ENCODE peak calls at places on chromosomes 11 and 22, in four cellular contexts. E is stimulated activated CD4-positive, alpha-beta T cell treated with anti-CD3 and anti-CD28 coated beads, Interleukin-2, amount 100 ng/mL, for 48 hours; V is amniotic stem cell; P is ACHN. Z is an unnamed sample.

GRCh38 chr11:131745405-131745804 is 375.0 kb downstream of the NTM start:
- DNase-seq in E (no peak), V (no peak), P (no peak), Z (no peak)

GRCh38 chr22:45237065-45237990 is 3.4 kb downstream of the KIAA0930 start:
- DNase-seq in P (no peak), E (no peak), V (no peak), Z (no peak)

GRCh38 chr11:61679893-61680621 is at the start of gene DAGLA:
- DNase-seq in E (peak; percentile 82), P (peak; percentile 48), V (no peak), Z (no peak)

GRCh38 chr22:38412435-38413084 is 42.4 kb downstream of the KCNJ4 start:
- DNase-seq in V (no peak), P (no peak), E (peak; percentile 67), Z (no peak)

GRCh38 chr22:27112273-27112672 is 454.9 kb downstream of the MIAT start:
- DNase-seq in V (no peak), E (no peak), P (no peak), Z (no peak)

GRCh38 chr22:39721456-39722325 is 151.1 kb downstream of the CACNA1I start:
- DNase-seq in P (no peak), V (no peak), E (no peak), Z (no peak)

GRCh38 chr22:32859743-32860142 is 58.2 kb downstream of the TIMP3 start:
- DNase-seq in E (no peak), V (no peak), P (no peak), Z (no peak)

GRCh38 chr22:17267661-17268330 is 48.6 kb upstream of the ADA2 start:
- DNase-seq in V (no peak), P (no peak), E (no peak), Z (no peak)

GRCh38 chr11:117882539-117882938 is 6.1 kb upstream of the FXYD6 start:
- DNase-seq in P (no peak), V (no peak), E (no peak), Z (no peak)

GRCh38 chr11:40376346-40376745 is 1083.1 kb downstream of the LRRC4C start:
- DNase-seq in P (no peak), V (no peak), E (no peak), Z (no peak)

GRCh38 chr11:33690290-33691050 is 10.2 kb downstream of the C11orf91 start:
- DNase-seq in E (peak; percentile 9), V (peak; percentile 86), P (peak; percentile 88), Z (peak; percentile 84)

GRCh38 chr11:124879999-124880611 is 14.9 kb downstream of the ROBO3 start:
- DNase-seq in V (no peak), P (no peak), E (no peak), Z (no peak)

GRCh38 chr11:122108192-122108799 is 7.7 kb downstream of the BLID start:
- DNase-seq in P (peak; percentile 59), E (peak; percentile 5), V (no peak), Z (no peak)

GRCh38 chr11:120446802-120447201 is 64.7 kb upstream of the GRIK4 start:
- DNase-seq in E (no peak), P (no peak), V (no peak), Z (no peak)

GRCh38 chr22:24216541-24217209 is 28.2 kb downstream of the GGT5 start:
- DNase-seq in P (no peak), E (no peak), V (no peak), Z (no peak)

GRCh38 chr22:49004484-49005399 is 822.9 kb downstream of the BRD1 start:
- DNase-seq in E (no peak), P (no peak), V (no peak), Z (no peak)

GRCh38 chr11:124917115-124917637 is 1.9 kb upstream of the HEPN1 start:
- DNase-seq in P (no peak), E (no peak), V (no peak), Z (peak; percentile 80)

GRCh38 chr22:39776295-39776694 is 117.3 kb downstream of the ENTHD1 start:
- DNase-seq in P (no peak), E (no peak), V (no peak), Z (no peak)

GRCh38 chr11:45085657-45086501 is 60.6 kb upstream of the PRDM11 start:
- DNase-seq in V (no peak), P (no peak), E (no peak), Z (no peak)

GRCh38 chr11:76323804-76324203 is 57.1 kb downstream of the THAP12 start:
- DNase-seq in E (no peak), V (no peak), P (no peak), Z (no peak)

GRCh38 chr11:45901646-45902045 is 5.4 kb downstream of the FREY1 start:
- DNase-seq in P (no peak), E (no peak), V (no peak), Z (no peak)

GRCh38 chr11:611001-611996 is 4.5 kb downstream of the IRF7 start:
- DNase-seq in V (no peak), E (no peak), P (no peak), Z (no peak)

GRCh38 chr11:2581151-2581930 is 118.5 kb downstream of the KCNQ1OT1 start:
- DNase-seq in E (no peak), P (no peak), V (no peak), Z (no peak)

GRCh38 chr11:69479591-69480271 is 1.7 kb upstream of the LINC01488 start:
- DNase-seq in E (no peak), P (no peak), V (no peak), Z (no peak)

GRCh38 chr11:73189723-73190556 is 28.1 kb upstream of the P2RY2 start:
- DNase-seq in P (no peak), E (no peak), V (no peak), Z (no peak)

GRCh38 chr22:24550028-24550901 is 4.7 kb downstream of the GUCD1 start:
- DNase-seq in V (no peak), P (no peak), E (no peak), Z (no peak)

GRCh38 chr11:94776351-94777321 is 8.5 kb downstream of the AMOTL1 start:
- DNase-seq in V (no peak), P (peak; percentile 13), E (no peak), Z (no peak)

GRCh38 chr22:44668190-44668885 is 33.7 kb upstream of the PRR5 start:
- DNase-seq in P (no peak), E (no peak), V (no peak), Z (no peak)

GRCh38 chr22:45934659-45935341 is 42.2 kb downstream of the WNT7B start:
- DNase-seq in P (peak; percentile 61), V (peak; percentile 50), E (no peak), Z (peak; percentile 71)

GRCh38 chr11:66834943-66835342 is 8.3 kb upstream of the RCE1 start:
- DNase-seq in E (no peak), P (no peak), V (no peak), Z (no peak)

GRCh38 chr11:8775341-8776133 is 92.9 kb downstream of the RPL27A start:
- DNase-seq in V (no peak), E (no peak), P (no peak), Z (no peak)

GRCh38 chr11:78806214-78807004 is 231.7 kb upstream of the NARS2 start:
- DNase-seq in V (no peak), P (no peak), E (no peak), Z (no peak)

GRCh38 chr11:86735462-86736302 is 63.3 kb upstream of the ME3 start:
- DNase-seq in V (peak; percentile 36), E (no peak), P (no peak), Z (no peak)

GRCh38 chr11:12818333-12819015 is 144.3 kb downstream of the TEAD1 start:
- DNase-seq in E (no peak), P (no peak), V (peak; percentile 35), Z (no peak)

GRCh38 chr11:121038642-121039409 is 14.9 kb downstream of the TBCEL start:
- DNase-seq in V (no peak), P (no peak), E (no peak), Z (no peak)